ENCODE peak calls at places on chromosomes 13 and 19, in seven cellular contexts. Q is epithelial cell of proximal tubule; V is body of pancreas; O is T-helper 9 cell; I is H4; T is hepatocyte; U is activated T-cell treated with anti-CD3 and anti-CD28 coated beads, Interleukin-2, amount 50 U/mL, for 48 hours. J is an unnamed sample.

GRCh38 chr19:17703823-17704463 is 15.3 kb upstream of the MAP1S start:
- DNase-seq in T (no peak), U (peak), O (peak), V (peak), Q (no peak), I (no peak), J (peak)

GRCh38 chr13:48344264-48344663 is 40.7 kb downstream of the RB1 start:
- DNase-seq in Q (no peak), V (no peak), O (no peak), I (no peak), T (no peak), U (no peak), J (no peak)

GRCh38 chr19:13788991-13789390 is 6.3 kb upstream of the ZSWIM4 start:
- DNase-seq in V (no peak), U (no peak), Q (no peak), I (no peak), O (no peak), T (no peak), J (no peak)

GRCh38 chr13:43977911-43978310 is 98.2 kb downstream of the LACC1 start:
- DNase-seq in I (no peak), T (no peak), V (no peak), O (no peak), Q (no peak), U (no peak), J (no peak)

GRCh38 chr19:33386361-33386858 is 12.9 kb downstream of the CEBPG start:
- DNase-seq in I (no peak), U (no peak), O (no peak), T (no peak), Q (no peak), V (no peak), J (no peak)

GRCh38 chr19:43467730-43468129 is 2.3 kb upstream of the LYPD3 start:
- DNase-seq in I (peak), Q (no peak), T (no peak), O (no peak), V (no peak), U (no peak), J (peak)

GRCh38 chr19:24074720-24075119 is 12.3 kb upstream of the ZNF254 start:
- DNase-seq in V (no peak), Q (no peak), U (no peak), O (no peak), I (no peak), T (no peak), J (peak)

GRCh38 chr13:50644081-50644871 is 199.2 kb downstream of the DLEU7 start:
- DNase-seq in I (no peak), U (no peak), O (no peak), V (no peak), Q (no peak), T (no peak), J (no peak)

GRCh38 chr19:8490395-8490760 is 12.1 kb downstream of the PRAM1 start:
- DNase-seq in O (no peak), U (no peak), T (no peak), I (no peak), Q (no peak), V (no peak), J (no peak)

GRCh38 chr19:38252935-38253691 is 3.1 kb downstream of the PPP1R14A start:
- DNase-seq in O (no peak), V (no peak), T (peak), I (no peak), U (no peak), Q (no peak), J (peak)

GRCh38 chr19:44055870-44056269 is 4.0 kb downstream of the ZNF223 start:
- DNase-seq in Q (no peak), U (no peak), T (no peak), V (no peak), I (no peak), O (no peak), J (no peak)

GRCh38 chr13:90826688-90827087 is 520.8 kb upstream of the MIR17HG start:
- DNase-seq in U (no peak), Q (no peak), T (no peak), O (no peak), I (no peak), V (no peak), J (no peak)

GRCh38 chr13:102128216-102128800 is 273.5 kb downstream of the FGF14 start:
- DNase-seq in Q (peak), O (no peak), I (peak), U (no peak), T (no peak), V (no peak), J (no peak)

GRCh38 chr19:2191456-2191931 is 27.8 kb downstream of the DOT1L start:
- DNase-seq in I (no peak), U (no peak), O (no peak), V (no peak), T (peak), Q (no peak), J (no peak)

J was measured in cardiac muscle cell.